ENCODE peak calls at places on chromosome 19, in five cellular contexts. Q is left colon, V is EH, R is T-cell, B is erythroblast. A is an unnamed sample.

GRCh38 chr19:4284176-4284958 is 5.3 kb downstream of the SHD start:
- DNase-seq in Q (peak), V (peak), R (no peak), B (no peak), A (no peak)

GRCh38 chr19:53621885-53622710 is 9.7 kb upstream of the DPRX start:
- DNase-seq in Q (no peak), V (no peak), R (no peak), B (no peak), A (no peak)

GRCh38 chr19:8451885-8452284 is 7.1 kb downstream of the HNRNPM start:
- DNase-seq in Q (no peak), V (peak), R (no peak), B (no peak), A (no peak)

GRCh38 chr19:15195381-15195964 is 5.3 kb downstream of the NOTCH3 start:
- DNase-seq in Q (no peak), V (peak), R (no peak), B (no peak), A (no peak)

GRCh38 chr19:4014541-4015491 is 7.3 kb downstream of the PIAS4 start:
- DNase-seq in Q (no peak), V (no peak), R (peak), B (no peak), A (peak)

GRCh38 chr19:4316940-4317339 is 12.5 kb downstream of the FSD1 start:
- DNase-seq in Q (no peak), V (no peak), R (no peak), B (no peak), A (no peak)

GRCh38 chr19:45809643-45810159 is 5.4 kb downstream of the RSPH6A start:
- DNase-seq in Q (no peak), V (peak), R (no peak), B (peak), A (no peak)

GRCh38 chr19:32875428-32875827 is 5.9 kb upstream of the SLC7A9 start:
- DNase-seq in Q (no peak), V (no peak), R (no peak), B (no peak), A (no peak)

GRCh38 chr19:13034636-13035035 is 39.4 kb downstream of the NFIX start:
- DNase-seq in Q (no peak), V (no peak), R (no peak), B (no peak), A (no peak)

GRCh38 chr19:9435279-9436268 is at the start of gene ZNF266:
- DNase-seq in Q (peak), V (peak), R (peak), B (peak), A (peak)

GRCh38 chr19:41239363-41239762 is 20.3 kb downstream of the AXL start:
- DNase-seq in Q (no peak), V (no peak), R (no peak), B (no peak), A (peak)

GRCh38 chr19:45492627-45493470 is 4.0 kb downstream of the RTN2 start:
- DNase-seq in Q (peak), V (peak), R (no peak), B (peak), A (peak)

GRCh38 chr19:5123646-5124045 is 154.7 kb downstream of the KDM4B start:
- DNase-seq in Q (no peak), V (no peak), R (no peak), B (no peak), A (no peak)

GRCh38 chr19:48541813-48542212 is 10.2 kb upstream of the SULT2B1 start:
- DNase-seq in Q (no peak), V (no peak), R (no peak), B (no peak), A (peak)

GRCh38 chr19:1130801-1131717 is 27.3 kb downstream of the GPX4 start:
- DNase-seq in Q (peak), V (peak), R (peak), B (no peak), A (no peak)

GRCh38 chr19:30851646-30852045 is 479.5 kb downstream of the ZNF536 start:
- DNase-seq in Q (no peak), V (no peak), R (no peak), B (no peak), A (no peak)

A was measured in posterior cingulate gyrus.